ENCODE peak calls at places on chromosomes 3 and 15, in seven cellular contexts. A, T, K, X, U, D and S are unnamed samples.

GRCh38 chr3:149808209-149808829 is 4.7 kb upstream of the RNF13 start:
- DNase-seq in A (peak), T (no peak), K (peak), X (peak), U (peak), D (peak), S (peak)

GRCh38 chr3:125194849-125195601 is 17.5 kb downstream of the SLC12A8 start:
- DNase-seq in A (no peak), T (peak), K (no peak), X (peak), U (no peak), D (no peak), S (no peak)

GRCh38 chr3:193843447-193844301 is 250.7 kb downstream of the OPA1 start:
- DNase-seq in A (no peak), T (no peak), K (no peak), X (no peak), U (peak), D (no peak), S (no peak)

GRCh38 chr15:42730536-42730935 is 6.4 kb downstream of the CDAN1 start:
- DNase-seq in A (no peak), T (peak), K (no peak), X (no peak), U (no peak), D (no peak), S (no peak)

GRCh38 chr3:130263708-130264107 is 81.8 kb upstream of the COL6A5 start:
- DNase-seq in A (no peak), T (peak), K (no peak), X (no peak), U (no peak), D (no peak), S (no peak)

GRCh38 chr3:189685854-189686253 is 54.7 kb downstream of the TP63 start:
- DNase-seq in A (no peak), T (no peak), K (no peak), X (peak), U (no peak), D (no peak), S (no peak)

GRCh38 chr3:79930196-79930595 is 162.4 kb upstream of the ROBO1 start:
- DNase-seq in A (no peak), T (peak), K (no peak), X (no peak), U (no peak), D (no peak), S (no peak)

GRCh38 chr3:127730171-127730570 is 57.4 kb downstream of the ABTB1 start:
- DNase-seq in A (no peak), T (no peak), K (no peak), X (no peak), U (no peak), D (no peak), S (no peak)

GRCh38 chr15:23647421-23648375 is at the start of gene MAGEL2:
- DNase-seq in A (no peak), T (peak), K (no peak), X (peak), U (peak), D (no peak), S (no peak)

GRCh38 chr3:24457719-24458118 is 36.9 kb downstream of the THRB start:
- DNase-seq in A (no peak), T (no peak), K (no peak), X (no peak), U (no peak), D (no peak), S (no peak)

GRCh38 chr3:195416795-195417194 is 26.0 kb downstream of the ACAP2 start:
- DNase-seq in A (no peak), T (no peak), K (no peak), X (peak), U (no peak), D (no peak), S (no peak)

GRCh38 chr3:32175607-32176197 is 62.8 kb upstream of the CMTM8 start:
- DNase-seq in A (peak), T (no peak), K (peak), X (peak), U (peak), D (peak), S (peak)

GRCh38 chr15:71116942-71117341 is 1.7 kb downstream of the THSD4 start:
- DNase-seq in A (no peak), T (no peak), K (no peak), X (no peak), U (peak), D (no peak), S (no peak)

GRCh38 chr3:31370681-31371080 is 162.0 kb upstream of the STT3B start:
- DNase-seq in A (no peak), T (no peak), K (no peak), X (no peak), U (no peak), D (no peak), S (no peak)

GRCh38 chr15:88878720-88879184 is 16.6 kb downstream of the HAPLN3 start:
- DNase-seq in A (peak), T (peak), K (peak), X (peak), U (peak), D (peak), S (peak)

GRCh38 chr3:177441281-177441812 is 244.1 kb upstream of the TBL1XR1 start:
- DNase-seq in A (no peak), T (no peak), K (no peak), X (no peak), U (no peak), D (no peak), S (no peak)

GRCh38 chr15:81923561-81924350 is 122.1 kb downstream of the MEX3B start:
- DNase-seq in A (no peak), T (no peak), K (no peak), X (no peak), U (no peak), D (no peak), S (no peak)